ENCODE peak calls at places on chromosome 21, in four cellular contexts. One of them, this sample, is unnamed.

GRCh38 chr21:42514883-42515228 is 1.2 kb downstream of the SLC37A1 start:
- DNase-seq in IMR-90: no peak
- DNase-seq in cardiac muscle cell: no peak
- DNase-seq in GM12878: no peak
- DNase-seq in this sample: no peak

GRCh38 chr21:32894321-32894720 is 122.8 kb upstream of the PAXBP1 start:
- DNase-seq in GM12878: no peak
- DNase-seq in cardiac muscle cell: no peak
- DNase-seq in IMR-90: no peak
- DNase-seq in this sample: no peak

GRCh38 chr21:27649323-27649722 is 682.4 kb upstream of the ADAMTS5 start:
- DNase-seq in cardiac muscle cell: no peak
- DNase-seq in IMR-90: peak; percentile 97
- DNase-seq in GM12878: no peak
- DNase-seq in this sample: no peak

GRCh38 chr21:41965045-41965444 is 11.2 kb upstream of the C2CD2 start:
- DNase-seq in IMR-90: no peak
- DNase-seq in cardiac muscle cell: no peak
- DNase-seq in GM12878: no peak
- DNase-seq in this sample: no peak

GRCh38 chr21:27805696-27806095 is 838.8 kb upstream of the ADAMTS5 start:
- DNase-seq in IMR-90: no peak
- DNase-seq in cardiac muscle cell: no peak
- DNase-seq in GM12878: no peak
- DNase-seq in this sample: no peak

GRCh38 chr21:18478513-18478912 is 74.9 kb upstream of the TMPRSS15 start:
- DNase-seq in GM12878: no peak
- DNase-seq in cardiac muscle cell: no peak
- DNase-seq in IMR-90: no peak
- DNase-seq in this sample: no peak

GRCh38 chr21:15422761-15423160 is 307.0 kb upstream of the USP25 start:
- DNase-seq in cardiac muscle cell: no peak
- DNase-seq in GM12878: no peak
- DNase-seq in IMR-90: peak; percentile 2
- DNase-seq in this sample: no peak

GRCh38 chr21:44817914-44818635 is at the start of gene SUMO3:
- DNase-seq in GM12878: no peak
- DNase-seq in cardiac muscle cell: peak; percentile 79
- DNase-seq in IMR-90: peak; percentile 76
- DNase-seq in this sample: peak; percentile 39

GRCh38 chr21:42453301-42454220 is 42.5 kb downstream of the RSPH1 start:
- DNase-seq in GM12878: no peak
- DNase-seq in IMR-90: no peak
- DNase-seq in cardiac muscle cell: no peak
- DNase-seq in this sample: no peak

GRCh38 chr21:32484706-32485380 is 72.3 kb downstream of the EVA1C start:
- DNase-seq in cardiac muscle cell: no peak
- DNase-seq in GM12878: no peak
- DNase-seq in IMR-90: no peak
- DNase-seq in this sample: no peak

GRCh38 chr21:43600642-43601397 is 58.5 kb downstream of the HSF2BP start:
- DNase-seq in cardiac muscle cell: no peak
- DNase-seq in GM12878: no peak
- DNase-seq in IMR-90: peak; percentile 95
- DNase-seq in this sample: no peak

GRCh38 chr21:43603230-43603626 is 56.1 kb downstream of the HSF2BP start:
- DNase-seq in IMR-90: no peak
- DNase-seq in GM12878: no peak
- DNase-seq in cardiac muscle cell: no peak
- DNase-seq in this sample: no peak

GRCh38 chr21:43604505-43605204 is 54.6 kb downstream of the HSF2BP start:
- DNase-seq in IMR-90: no peak
- DNase-seq in cardiac muscle cell: no peak
- DNase-seq in GM12878: no peak
- DNase-seq in this sample: no peak

GRCh38 chr21:43603641-43604504 is 55.4 kb downstream of the HSF2BP start:
- DNase-seq in cardiac muscle cell: no peak
- DNase-seq in GM12878: no peak
- DNase-seq in IMR-90: peak; percentile 67
- DNase-seq in this sample: no peak

GRCh38 chr21:43602277-43603229 is 56.7 kb downstream of the HSF2BP start:
- DNase-seq in cardiac muscle cell: no peak
- DNase-seq in IMR-90: no peak
- DNase-seq in GM12878: no peak
- DNase-seq in this sample: no peak
- H3K4me3 ChIP-seq in cardiac muscle cell: no peak overlapping the region
- H3K4me3 ChIP-seq in IMR-90: no peak overlapping the region
- H3K4me3 ChIP-seq in GM12878: no peak overlapping the region
- H3K4me3 ChIP-seq in this sample: no peak overlapping the region

DNA sequence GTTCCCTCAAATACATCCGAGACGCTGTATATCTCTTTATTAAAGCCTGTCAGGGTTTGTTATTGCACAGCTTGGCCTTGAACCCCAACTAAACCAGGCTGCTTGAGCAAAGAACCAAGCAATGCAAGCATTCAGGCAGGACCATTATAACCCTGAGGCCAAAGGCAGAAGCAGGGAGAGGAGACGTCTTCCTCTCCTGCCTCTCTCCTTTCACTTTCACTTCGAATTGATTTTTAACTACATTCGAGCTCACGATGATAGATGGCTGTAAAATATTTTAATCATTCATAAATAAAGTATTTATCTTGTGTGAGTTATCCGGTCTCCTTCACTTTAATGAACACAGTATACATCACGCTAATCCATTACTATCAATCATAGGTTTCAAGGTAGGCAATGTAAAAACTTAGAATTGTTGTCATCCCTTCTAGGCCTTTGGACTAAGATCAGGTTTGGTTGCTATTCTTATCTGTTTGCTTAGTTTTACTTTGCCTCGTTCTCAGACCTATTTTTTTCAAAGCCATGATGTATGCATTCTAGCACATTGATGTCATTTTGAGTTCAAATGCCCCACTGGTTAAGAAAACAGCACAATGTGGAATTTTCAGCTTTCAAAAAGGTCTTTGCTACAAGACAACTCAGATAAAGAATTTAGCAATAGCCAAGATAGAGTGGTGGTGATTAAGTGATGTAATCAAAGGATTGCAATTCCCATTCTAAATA is 480.2 kb upstream of the RUNX1 start:
- DNase-seq in IMR-90: peak; percentile 72
- DNase-seq in GM12878: no peak
- DNase-seq in cardiac muscle cell: no peak
- DNase-seq in this sample: no peak
- H3K4me3 ChIP-seq in IMR-90: peak overlapping the region; percentile 33
- H3K4me3 ChIP-seq in GM12878: peak overlapping the region; percentile 61
- H3K4me3 ChIP-seq in cardiac muscle cell: no peak overlapping the region
- H3K4me3 ChIP-seq in this sample: peak overlapping the region; percentile 56

GRCh38 chr21:34075760-34076159 is 2.4 kb downstream of the MRPS6 start:
- DNase-seq in IMR-90: no peak
- DNase-seq in GM12878: no peak
- DNase-seq in cardiac muscle cell: no peak
- DNase-seq in this sample: no peak
- H3K4me3 ChIP-seq in IMR-90: no peak overlapping the region
- H3K4me3 ChIP-seq in GM12878: peak overlapping the region; percentile 91
- H3K4me3 ChIP-seq in cardiac muscle cell: peak overlapping the region; percentile 77
- H3K4me3 ChIP-seq in this sample: peak overlapping the region; percentile 80

GRCh38 chr21:14285147-14285546 is 69.2 kb downstream of the RBM11 start:
- DNase-seq in IMR-90: no peak
- DNase-seq in cardiac muscle cell: no peak
- DNase-seq in GM12878: no peak
- DNase-seq in this sample: no peak

DNA sequence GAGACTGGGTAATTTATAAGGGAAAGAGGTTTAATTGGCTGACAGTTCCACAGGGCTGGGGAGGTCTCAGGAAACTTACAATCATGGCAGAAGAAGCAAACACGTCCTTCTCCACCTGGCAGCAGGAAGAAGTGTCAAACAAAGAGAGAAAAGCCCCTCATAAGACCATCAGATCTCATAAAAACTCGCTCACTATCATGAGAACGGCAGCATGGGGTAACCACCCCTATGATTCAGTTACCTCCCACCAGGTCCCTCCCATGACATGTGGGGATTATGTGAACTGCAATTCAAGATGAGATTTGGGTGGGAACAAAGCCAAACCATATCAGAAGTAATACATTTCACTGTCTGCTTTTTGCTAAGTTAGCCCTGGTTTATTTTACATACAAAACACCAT is 68.5 kb downstream of the RBM11 start:
- DNase-seq in IMR-90: no peak
- DNase-seq in GM12878: no peak
- DNase-seq in cardiac muscle cell: no peak
- DNase-seq in this sample: no peak
- H3K4me3 ChIP-seq in IMR-90: no peak overlapping the region
- H3K4me3 ChIP-seq in GM12878: no peak overlapping the region
- H3K4me3 ChIP-seq in cardiac muscle cell: no peak overlapping the region
- H3K4me3 ChIP-seq in this sample: no peak overlapping the region

GRCh38 chr21:46096997-46097825 is 701 bp upstream of the COL6A2 start:
- DNase-seq in IMR-90: no peak
- DNase-seq in cardiac muscle cell: no peak
- DNase-seq in GM12878: no peak
- DNase-seq in this sample: no peak

GRCh38 chr21:46095106-46095719 is 2.7 kb upstream of the COL6A2 start:
- DNase-seq in IMR-90: no peak
- DNase-seq in cardiac muscle cell: no peak
- DNase-seq in GM12878: no peak
- DNase-seq in this sample: no peak

GRCh38 chr21:46097826-46098286 is at the start of gene COL6A2:
- DNase-seq in GM12878: no peak
- DNase-seq in IMR-90: peak; percentile 71
- DNase-seq in cardiac muscle cell: peak; percentile 82
- DNase-seq in this sample: no peak

GRCh38 chr21:46095814-46096595 is 1.9 kb upstream of the COL6A2 start:
- DNase-seq in cardiac muscle cell: no peak
- DNase-seq in IMR-90: no peak
- DNase-seq in GM12878: no peak
- DNase-seq in this sample: no peak

DNA sequence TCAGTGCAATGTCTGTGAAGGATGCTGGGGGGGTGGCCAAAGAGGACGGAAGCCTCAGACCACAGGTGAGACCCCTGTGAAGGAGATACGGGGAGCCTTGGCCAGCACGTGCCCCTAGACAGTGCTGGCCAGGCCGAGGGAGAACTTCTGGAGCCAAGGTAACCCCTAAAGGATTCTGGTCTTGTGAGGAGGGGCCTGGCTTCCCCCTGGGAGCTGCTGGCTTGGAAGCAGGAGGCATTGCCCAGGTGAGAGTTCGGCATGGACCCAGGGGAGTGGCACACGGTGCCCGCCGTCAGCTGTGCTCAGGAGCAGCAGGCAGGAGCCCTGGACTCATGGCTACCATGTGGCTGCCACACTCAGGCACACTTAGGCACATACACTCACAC is 1.3 kb upstream of the COL6A2 start:
- DNase-seq in GM12878: no peak
- DNase-seq in cardiac muscle cell: no peak
- DNase-seq in IMR-90: no peak
- DNase-seq in this sample: no peak
- H3K4me3 ChIP-seq in GM12878: no peak overlapping the region
- H3K4me3 ChIP-seq in cardiac muscle cell: no peak overlapping the region
- H3K4me3 ChIP-seq in IMR-90: peak overlapping the region; percentile 97
- H3K4me3 ChIP-seq in this sample: no peak overlapping the region

GRCh38 chr21:38942617-38943245 is 137.0 kb downstream of the ETS2 start:
- DNase-seq in cardiac muscle cell: no peak
- DNase-seq in IMR-90: no peak
- DNase-seq in GM12878: no peak
- DNase-seq in this sample: no peak
- H3K4me3 ChIP-seq in cardiac muscle cell: no peak overlapping the region
- H3K4me3 ChIP-seq in IMR-90: no peak overlapping the region
- H3K4me3 ChIP-seq in GM12878: no peak overlapping the region
- H3K4me3 ChIP-seq in this sample: no peak overlapping the region

GRCh38 chr21:39463308-39463707 is 11.5 kb downstream of the SH3BGR start:
- DNase-seq in IMR-90: no peak
- DNase-seq in GM12878: no peak
- DNase-seq in cardiac muscle cell: no peak
- DNase-seq in this sample: no peak

GRCh38 chr21:39456665-39457064 is 4.9 kb downstream of the SH3BGR start:
- DNase-seq in cardiac muscle cell: no peak
- DNase-seq in GM12878: no peak
- DNase-seq in IMR-90: no peak
- DNase-seq in this sample: no peak

DNA sequence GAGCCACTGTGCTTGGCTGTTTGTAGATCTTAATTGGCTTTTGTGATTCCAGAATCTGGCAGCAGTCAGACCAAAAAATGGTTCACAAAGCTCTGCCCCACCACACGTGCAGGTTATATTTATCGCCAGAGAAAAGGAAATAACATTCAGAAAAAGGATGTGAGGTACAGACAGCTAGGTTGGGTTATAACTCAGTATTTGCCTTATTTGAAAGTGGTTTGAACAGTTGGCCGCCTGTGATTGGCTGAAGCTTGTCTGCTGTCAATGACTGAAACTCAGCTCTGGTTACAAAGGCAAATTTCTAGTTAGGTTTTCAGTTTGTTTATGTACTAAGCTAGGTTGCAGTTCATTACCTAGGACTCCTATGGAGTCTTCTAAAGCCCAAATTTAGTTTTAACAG is 9.6 kb downstream of the SH3BGR start:
- DNase-seq in cardiac muscle cell: no peak
- DNase-seq in IMR-90: no peak
- DNase-seq in GM12878: peak; percentile 17
- DNase-seq in this sample: peak; percentile 41
- H3K4me3 ChIP-seq in cardiac muscle cell: no peak overlapping the region
- H3K4me3 ChIP-seq in IMR-90: no peak overlapping the region
- H3K4me3 ChIP-seq in GM12878: no peak overlapping the region
- H3K4me3 ChIP-seq in this sample: no peak overlapping the region

GRCh38 chr21:35437941-35438340 is 388.8 kb upstream of the RUNX1 start:
- DNase-seq in IMR-90: no peak
- DNase-seq in cardiac muscle cell: no peak
- DNase-seq in GM12878: no peak
- DNase-seq in this sample: no peak
- H3K4me3 ChIP-seq in IMR-90: no peak overlapping the region
- H3K4me3 ChIP-seq in cardiac muscle cell: no peak overlapping the region
- H3K4me3 ChIP-seq in GM12878: no peak overlapping the region
- H3K4me3 ChIP-seq in this sample: no peak overlapping the region

DNA sequence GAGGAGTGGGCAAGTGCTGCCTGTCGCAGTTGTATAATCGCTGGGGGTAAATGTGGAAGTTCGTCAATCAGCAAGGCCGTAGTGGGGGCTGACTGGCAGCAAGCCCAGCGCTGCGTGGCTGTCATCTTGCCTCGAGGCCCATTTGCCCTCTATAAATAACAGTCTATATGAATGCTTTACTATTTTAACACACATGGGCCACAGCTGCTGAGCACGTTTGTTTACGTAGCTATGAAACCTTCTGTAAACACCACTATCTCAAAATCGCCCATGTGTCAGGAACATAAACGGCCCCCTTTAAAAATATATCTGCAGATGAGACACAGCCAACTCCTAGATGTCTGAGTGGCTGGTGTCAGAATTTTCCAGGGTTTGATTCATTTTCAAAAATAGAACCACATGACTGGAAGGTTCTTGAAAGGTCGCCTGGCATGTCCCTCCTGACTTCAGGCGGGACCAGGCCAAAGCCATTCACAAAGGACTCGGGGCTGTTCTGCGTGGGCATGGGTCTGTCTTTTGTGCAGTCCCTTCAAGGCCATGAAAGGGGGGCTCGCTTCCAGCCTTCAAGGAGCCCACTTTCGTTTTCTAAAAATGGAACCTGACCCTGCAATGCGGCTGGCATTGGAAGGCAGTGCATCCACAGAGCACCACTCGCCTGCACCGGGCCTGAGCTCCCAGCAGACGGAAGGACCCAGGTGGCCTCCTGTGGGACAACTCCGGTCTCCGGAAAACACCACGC is 205.5 kb downstream of the KCNJ6 start:
- DNase-seq in cardiac muscle cell: peak; percentile 19
- DNase-seq in GM12878: no peak
- DNase-seq in IMR-90: peak; percentile 68
- DNase-seq in this sample: no peak
- H3K4me3 ChIP-seq in cardiac muscle cell: no peak overlapping the region
- H3K4me3 ChIP-seq in GM12878: no peak overlapping the region
- H3K4me3 ChIP-seq in IMR-90: no peak overlapping the region
- H3K4me3 ChIP-seq in this sample: no peak overlapping the region